ENCODE peak calls at places on chromosomes 6 and 20, in nine cellular contexts. One of them, this sample, is unnamed.

GRCh38 chr6:117469356-117469755 is 13.1 kb upstream of the DCBLD1 start:
- DNase-seq in HFFc6: no peak
- DNase-seq in GM20000: no peak
- DNase-seq in ascending aorta: no peak
- DNase-seq in fibroblast of mammary gland: no peak
- DNase-seq in WTC11: no peak
- DNase-seq in cardiac muscle cell: no peak
- DNase-seq in GM13976: no peak
- DNase-seq in left lung: no peak
- DNase-seq in this sample: no peak

GRCh38 chr6:166640342-166641043 is 13.4 kb upstream of the RPS6KA2 start:
- DNase-seq in ascending aorta: no peak
- DNase-seq in fibroblast of mammary gland: no peak
- DNase-seq in cardiac muscle cell: no peak
- DNase-seq in HFFc6: no peak
- DNase-seq in left lung: peak
- DNase-seq in GM13976: no peak
- DNase-seq in WTC11: no peak
- DNase-seq in GM20000: no peak
- DNase-seq in this sample: peak

GRCh38 chr6:25017932-25018581 is 82.3 kb upstream of the RIPOR2 start:
- DNase-seq in HFFc6: peak
- DNase-seq in WTC11: peak
- DNase-seq in GM20000: peak
- DNase-seq in ascending aorta: peak
- DNase-seq in GM13976: peak
- DNase-seq in fibroblast of mammary gland: peak
- DNase-seq in left lung: peak
- DNase-seq in cardiac muscle cell: peak
- DNase-seq in this sample: peak

GRCh38 chr6:113833537-113833936 is 23.6 kb upstream of the MARCKS start:
- DNase-seq in WTC11: no peak
- DNase-seq in cardiac muscle cell: peak
- DNase-seq in GM20000: no peak
- DNase-seq in ascending aorta: no peak
- DNase-seq in fibroblast of mammary gland: peak
- DNase-seq in GM13976: no peak
- DNase-seq in left lung: no peak
- DNase-seq in HFFc6: peak
- DNase-seq in this sample: peak

GRCh38 chr6:163837681-163838431 is 423.3 kb downstream of the QKI start:
- DNase-seq in cardiac muscle cell: peak
- DNase-seq in HFFc6: no peak
- DNase-seq in fibroblast of mammary gland: no peak
- DNase-seq in WTC11: no peak
- DNase-seq in GM13976: no peak
- DNase-seq in left lung: no peak
- DNase-seq in GM20000: no peak
- DNase-seq in ascending aorta: no peak
- DNase-seq in this sample: no peak

GRCh38 chr6:11710221-11710836 is 68.3 kb downstream of the ADTRP start:
- DNase-seq in WTC11: no peak
- DNase-seq in left lung: no peak
- DNase-seq in ascending aorta: no peak
- DNase-seq in fibroblast of mammary gland: no peak
- DNase-seq in GM20000: no peak
- DNase-seq in cardiac muscle cell: no peak
- DNase-seq in GM13976: no peak
- DNase-seq in HFFc6: no peak
- DNase-seq in this sample: no peak

GRCh38 chr6:5457983-5458683 is 196.8 kb downstream of the FARS2 start:
- DNase-seq in fibroblast of mammary gland: no peak
- DNase-seq in cardiac muscle cell: no peak
- DNase-seq in WTC11: no peak
- DNase-seq in ascending aorta: no peak
- DNase-seq in GM13976: no peak
- DNase-seq in HFFc6: no peak
- DNase-seq in GM20000: no peak
- DNase-seq in left lung: peak
- DNase-seq in this sample: no peak

GRCh38 chr20:6579417-6579816 is 188.1 kb upstream of the BMP2 start:
- DNase-seq in GM13976: no peak
- DNase-seq in WTC11: no peak
- DNase-seq in ascending aorta: no peak
- DNase-seq in GM20000: no peak
- DNase-seq in left lung: no peak
- DNase-seq in HFFc6: no peak
- DNase-seq in cardiac muscle cell: peak
- DNase-seq in fibroblast of mammary gland: peak
- DNase-seq in this sample: no peak

GRCh38 chr6:168031411-168032382 is 34.2 kb downstream of the KIF25 start:
- DNase-seq in fibroblast of mammary gland: peak
- DNase-seq in cardiac muscle cell: peak
- DNase-seq in GM20000: no peak
- DNase-seq in left lung: no peak
- DNase-seq in WTC11: no peak
- DNase-seq in ascending aorta: no peak
- DNase-seq in GM13976: no peak
- DNase-seq in HFFc6: peak
- DNase-seq in this sample: peak

GRCh38 chr20:58213716-58214115 is 14.7 kb downstream of the ANKRD60 start:
- DNase-seq in GM20000: no peak
- DNase-seq in fibroblast of mammary gland: no peak
- DNase-seq in ascending aorta: no peak
- DNase-seq in WTC11: no peak
- DNase-seq in left lung: no peak
- DNase-seq in GM13976: no peak
- DNase-seq in cardiac muscle cell: no peak
- DNase-seq in HFFc6: no peak
- DNase-seq in this sample: no peak

GRCh38 chr6:54747955-54748354 is 98.6 kb upstream of the FAM83B start:
- DNase-seq in GM13976: no peak
- DNase-seq in fibroblast of mammary gland: no peak
- DNase-seq in GM20000: no peak
- DNase-seq in cardiac muscle cell: no peak
- DNase-seq in HFFc6: no peak
- DNase-seq in ascending aorta: no peak
- DNase-seq in WTC11: no peak
- DNase-seq in left lung: no peak
- DNase-seq in this sample: no peak

GRCh38 chr6:160534050-160534696 is 129.9 kb downstream of the LPA start:
- DNase-seq in left lung: no peak
- DNase-seq in cardiac muscle cell: peak
- DNase-seq in fibroblast of mammary gland: peak
- DNase-seq in GM13976: peak
- DNase-seq in ascending aorta: peak
- DNase-seq in GM20000: peak
- DNase-seq in HFFc6: no peak
- DNase-seq in WTC11: peak
- DNase-seq in this sample: peak

GRCh38 chr6:26575494-26575939 is 21.2 kb upstream of the ABT1 start:
- DNase-seq in GM13976: no peak
- DNase-seq in left lung: no peak
- DNase-seq in HFFc6: peak
- DNase-seq in WTC11: peak
- DNase-seq in GM20000: no peak
- DNase-seq in fibroblast of mammary gland: peak
- DNase-seq in ascending aorta: no peak
- DNase-seq in cardiac muscle cell: peak
- DNase-seq in this sample: peak

GRCh38 chr20:12581644-12582350 is 427.0 kb upstream of the SPTLC3 start:
- DNase-seq in GM13976: no peak
- DNase-seq in WTC11: no peak
- DNase-seq in cardiac muscle cell: no peak
- DNase-seq in ascending aorta: no peak
- DNase-seq in HFFc6: no peak
- DNase-seq in GM20000: no peak
- DNase-seq in left lung: no peak
- DNase-seq in fibroblast of mammary gland: no peak
- DNase-seq in this sample: no peak

GRCh38 chr6:28105286-28105685 is 19.1 kb upstream of the ZSCAN16 start:
- DNase-seq in HFFc6: no peak
- DNase-seq in GM20000: peak
- DNase-seq in left lung: no peak
- DNase-seq in GM13976: peak
- DNase-seq in ascending aorta: no peak
- DNase-seq in cardiac muscle cell: peak
- DNase-seq in fibroblast of mammary gland: peak
- DNase-seq in WTC11: no peak
- DNase-seq in this sample: no peak

GRCh38 chr6:3252861-3253596 is 5.7 kb upstream of the PSMG4 start:
- DNase-seq in GM13976: no peak
- DNase-seq in left lung: no peak
- DNase-seq in cardiac muscle cell: no peak
- DNase-seq in WTC11: no peak
- DNase-seq in ascending aorta: no peak
- DNase-seq in fibroblast of mammary gland: no peak
- DNase-seq in GM20000: no peak
- DNase-seq in HFFc6: no peak
- DNase-seq in this sample: no peak

GRCh38 chr6:43990627-43991619 is 136.3 kb downstream of the MRPL14 start:
- DNase-seq in GM13976: no peak
- DNase-seq in cardiac muscle cell: peak
- DNase-seq in WTC11: no peak
- DNase-seq in GM20000: no peak
- DNase-seq in HFFc6: no peak
- DNase-seq in ascending aorta: no peak
- DNase-seq in left lung: peak
- DNase-seq in fibroblast of mammary gland: peak
- DNase-seq in this sample: peak

GRCh38 chr6:126056355-126057004 is 70.1 kb downstream of the TRMT11 start:
- DNase-seq in GM13976: no peak
- DNase-seq in HFFc6: no peak
- DNase-seq in WTC11: no peak
- DNase-seq in left lung: no peak
- DNase-seq in cardiac muscle cell: no peak
- DNase-seq in GM20000: no peak
- DNase-seq in fibroblast of mammary gland: no peak
- DNase-seq in ascending aorta: no peak
- DNase-seq in this sample: no peak

GRCh38 chr6:57248311-57248895 is 26.3 kb upstream of the RAB23 start:
- DNase-seq in left lung: no peak
- DNase-seq in cardiac muscle cell: no peak
- DNase-seq in HFFc6: no peak
- DNase-seq in fibroblast of mammary gland: no peak
- DNase-seq in ascending aorta: no peak
- DNase-seq in GM20000: no peak
- DNase-seq in GM13976: no peak
- DNase-seq in WTC11: no peak
- DNase-seq in this sample: no peak

GRCh38 chr6:90406957-90407356 is 110.3 kb upstream of the BACH2 start:
- DNase-seq in cardiac muscle cell: peak
- DNase-seq in fibroblast of mammary gland: no peak
- DNase-seq in HFFc6: no peak
- DNase-seq in left lung: no peak
- DNase-seq in ascending aorta: no peak
- DNase-seq in WTC11: no peak
- DNase-seq in GM13976: no peak
- DNase-seq in GM20000: no peak
- DNase-seq in this sample: no peak

GRCh38 chr6:136331461-136331860 is 41.8 kb upstream of the BCLAF1 start:
- DNase-seq in GM20000: no peak
- DNase-seq in fibroblast of mammary gland: no peak
- DNase-seq in ascending aorta: no peak
- DNase-seq in left lung: no peak
- DNase-seq in GM13976: no peak
- DNase-seq in cardiac muscle cell: no peak
- DNase-seq in HFFc6: no peak
- DNase-seq in WTC11: no peak
- DNase-seq in this sample: no peak

GRCh38 chr6:79601020-79601609 is 30.0 kb upstream of the SH3BGRL2 start:
- DNase-seq in left lung: no peak
- DNase-seq in HFFc6: peak
- DNase-seq in GM13976: no peak
- DNase-seq in fibroblast of mammary gland: peak
- DNase-seq in cardiac muscle cell: peak
- DNase-seq in WTC11: no peak
- DNase-seq in GM20000: no peak
- DNase-seq in ascending aorta: no peak
- DNase-seq in this sample: peak

GRCh38 chr6:107318100-107318736 is 141.1 kb downstream of the PDSS2 start:
- DNase-seq in WTC11: peak
- DNase-seq in GM13976: peak
- DNase-seq in left lung: peak
- DNase-seq in ascending aorta: no peak
- DNase-seq in HFFc6: peak
- DNase-seq in fibroblast of mammary gland: peak
- DNase-seq in cardiac muscle cell: peak
- DNase-seq in GM20000: peak
- DNase-seq in this sample: peak
- TF ChIP-seq CTCF in WTC11: no peak
- TF ChIP-seq CTCF in GM13976: peak
- TF ChIP-seq CTCF in left lung: peak
- TF ChIP-seq CTCF in ascending aorta: peak
- TF ChIP-seq CTCF in HFFc6: peak
- TF ChIP-seq CTCF in fibroblast of mammary gland: peak
- TF ChIP-seq CTCF in cardiac muscle cell: peak
- TF ChIP-seq CTCF in GM20000: peak
- TF ChIP-seq CTCF in this sample: peak

GRCh38 chr20:2873010-2873746 is at the start of gene PTPRA:
- DNase-seq in GM20000: peak
- DNase-seq in left lung: peak
- DNase-seq in WTC11: peak
- DNase-seq in ascending aorta: peak
- DNase-seq in cardiac muscle cell: peak
- DNase-seq in fibroblast of mammary gland: peak
- DNase-seq in HFFc6: peak
- DNase-seq in GM13976: peak
- DNase-seq in this sample: peak
- TF ChIP-seq CTCF in GM20000: no peak
- TF ChIP-seq CTCF in left lung: no peak
- TF ChIP-seq CTCF in WTC11: no peak
- TF ChIP-seq CTCF in ascending aorta: no peak
- TF ChIP-seq CTCF in cardiac muscle cell: no peak
- TF ChIP-seq CTCF in fibroblast of mammary gland: no peak
- TF ChIP-seq CTCF in HFFc6: no peak
- TF ChIP-seq CTCF in GM13976: no peak
- TF ChIP-seq CTCF in this sample: no peak

DNA sequence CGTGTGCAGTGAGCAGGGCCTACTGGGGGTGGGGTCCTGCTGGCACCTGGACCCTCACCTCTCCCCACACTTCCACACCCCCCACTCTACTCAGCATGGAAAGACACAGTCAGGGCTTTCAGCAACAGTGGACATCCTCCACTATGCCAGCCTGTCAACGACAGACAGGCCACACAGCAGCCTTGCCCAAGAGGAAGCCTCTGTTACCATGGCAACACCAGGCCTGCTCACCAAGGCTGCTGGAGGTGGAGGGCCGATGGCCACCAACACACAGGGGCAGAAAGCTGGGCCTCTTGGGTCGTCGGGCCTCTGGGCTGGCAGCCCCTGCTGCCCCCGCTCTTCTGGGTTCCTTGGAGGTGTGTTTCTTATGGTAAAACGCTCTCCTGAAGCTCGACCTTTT is 13.6 kb downstream of the BNIP5 start:
- DNase-seq in WTC11: no peak
- DNase-seq in GM20000: no peak
- DNase-seq in GM13976: no peak
- DNase-seq in left lung: no peak
- DNase-seq in ascending aorta: no peak
- DNase-seq in HFFc6: no peak
- DNase-seq in cardiac muscle cell: peak
- DNase-seq in fibroblast of mammary gland: no peak
- DNase-seq in this sample: no peak
- TF ChIP-seq CTCF in WTC11: no peak
- TF ChIP-seq CTCF in GM20000: no peak
- TF ChIP-seq CTCF in GM13976: no peak
- TF ChIP-seq CTCF in left lung: no peak
- TF ChIP-seq CTCF in ascending aorta: no peak
- TF ChIP-seq CTCF in HFFc6: no peak
- TF ChIP-seq CTCF in cardiac muscle cell: no peak
- TF ChIP-seq CTCF in fibroblast of mammary gland: no peak
- TF ChIP-seq CTCF in this sample: no peak

GRCh38 chr6:7566617-7567173 is 23.3 kb upstream of the SNRNP48 start:
- DNase-seq in left lung: no peak
- DNase-seq in ascending aorta: no peak
- DNase-seq in WTC11: no peak
- DNase-seq in cardiac muscle cell: no peak
- DNase-seq in fibroblast of mammary gland: no peak
- DNase-seq in GM13976: no peak
- DNase-seq in GM20000: no peak
- DNase-seq in HFFc6: no peak
- DNase-seq in this sample: no peak
- TF ChIP-seq CTCF in left lung: no peak
- TF ChIP-seq CTCF in ascending aorta: no peak
- TF ChIP-seq CTCF in WTC11: no peak
- TF ChIP-seq CTCF in cardiac muscle cell: no peak
- TF ChIP-seq CTCF in fibroblast of mammary gland: no peak
- TF ChIP-seq CTCF in GM13976: no peak
- TF ChIP-seq CTCF in GM20000: no peak
- TF ChIP-seq CTCF in HFFc6: peak
- TF ChIP-seq CTCF in this sample: no peak

This sample was measured in astrocyte of the spinal cord.